ENCODE peak calls at places on chromosome 11, in four cellular contexts. R is fibroblast of lung, N is sigmoid colon, O is GM06990. D is an unnamed sample.
A peak's percentile ranks its signal among the peaks of the same experiment; 100 is the strongest.

GRCh38 chr11:123197711-123198110 is 2.7 kb upstream of the CLMP start:
- DNase-seq in O (no peak), R (peak; percentile 82), N (no peak), D (no peak)

GRCh38 chr11:19881185-19881584 is 168.5 kb downstream of the NAV2 start:
- DNase-seq in O (no peak), N (no peak), R (no peak), D (no peak)

GRCh38 chr11:35971841-35972422 is 28.1 kb downstream of the LDLRAD3 start:
- DNase-seq in N (no peak), O (no peak), R (no peak), D (no peak)

GRCh38 chr11:78818201-78818600 is 243.5 kb upstream of the NARS2 start:
- DNase-seq in N (no peak), O (no peak), R (no peak), D (no peak)

GRCh38 chr11:35947437-35947836 is 3.6 kb downstream of the LDLRAD3 start:
- DNase-seq in N (no peak), O (no peak), R (no peak), D (no peak)

GRCh38 chr11:32794439-32794838 is at the start of gene CCDC73:
- DNase-seq in N (no peak), O (no peak), R (no peak), D (no peak)

GRCh38 chr11:20327377-20327776 is 36.1 kb upstream of the HTATIP2 start:
- DNase-seq in O (no peak), N (no peak), R (no peak), D (no peak)

GRCh38 chr11:93476796-93477195 is 66.4 kb downstream of the SMCO4 start:
- DNase-seq in N (no peak), R (peak; percentile 39), O (no peak), D (no peak)

GRCh38 chr11:11334607-11335006 is 18.4 kb downstream of the CSNK2A3 start:
- DNase-seq in O (no peak), N (no peak), R (no peak), D (no peak)

GRCh38 chr11:132289590-132290256 is 919.3 kb downstream of the NTM start:
- DNase-seq in O (no peak), N (no peak), R (no peak), D (no peak)

GRCh38 chr11:12129227-12129626 is 18.8 kb downstream of the MICAL2 start:
- DNase-seq in O (no peak), N (no peak), R (no peak), D (no peak)

GRCh38 chr11:131615611-131616010 is 245.2 kb downstream of the NTM start:
- DNase-seq in N (no peak), R (no peak), O (no peak), D (no peak)

GRCh38 chr11:24855951-24856350 is 359.1 kb downstream of the LUZP2 start:
- DNase-seq in N (no peak), O (no peak), R (no peak), D (no peak)

GRCh38 chr11:62122076-62122475 is 1.7 kb upstream of the INCENP start:
- DNase-seq in R (no peak), O (no peak), N (no peak), D (no peak)

GRCh38 chr11:118009821-118010737 is 23.9 kb downstream of the IL10RA start:
- DNase-seq in N (no peak), O (no peak), R (no peak), D (no peak)

GRCh38 chr11:23711981-23712380 is 784.9 kb upstream of the LUZP2 start:
- DNase-seq in N (no peak), R (no peak), O (no peak), D (no peak)

GRCh38 chr11:72091292-72091691 is 10.6 kb downstream of the LRRC51 start:
- DNase-seq in O (peak; percentile 28), R (peak; percentile 73), N (peak; percentile 83), D (peak; percentile 73)

GRCh38 chr11:119092880-119093665 is 8.4 kb downstream of the HMBS start:
- DNase-seq in N (peak; percentile 59), O (no peak), R (peak; percentile 23), D (no peak)

GRCh38 chr11:32173435-32173834 is 82.6 kb downstream of the RCN1 start:
- DNase-seq in N (no peak), O (no peak), R (peak; percentile 76), D (peak; percentile 52)

GRCh38 chr11:15692739-15693138 is 578.0 kb downstream of the INSC start:
- DNase-seq in R (no peak), O (peak; percentile 3), N (no peak), D (peak; percentile 11)

GRCh38 chr11:9094420-9094819 is 3.0 kb upstream of the SCUBE2 start:
- DNase-seq in R (no peak), N (no peak), O (no peak), D (no peak)

GRCh38 chr11:9092085-9092484 is 686 bp upstream of the SCUBE2 start:
- DNase-seq in R (no peak), N (no peak), O (no peak), D (no peak)

GRCh38 chr11:9096427-9096826 is 5.0 kb upstream of the SCUBE2 start:
- DNase-seq in R (no peak), N (no peak), O (no peak), D (no peak)

GRCh38 chr11:9092846-9093778 is 1.7 kb upstream of the SCUBE2 start:
- DNase-seq in N (no peak), O (no peak), R (peak; percentile 5), D (peak; percentile 34)

GRCh38 chr11:9095421-9095820 is 4.0 kb upstream of the SCUBE2 start:
- DNase-seq in O (no peak), R (no peak), N (no peak), D (no peak)
- TF ChIP-seq CTCF in O (peak; percentile 47), R (peak; percentile 10), N (no peak), D (peak; percentile 58)

DNA sequence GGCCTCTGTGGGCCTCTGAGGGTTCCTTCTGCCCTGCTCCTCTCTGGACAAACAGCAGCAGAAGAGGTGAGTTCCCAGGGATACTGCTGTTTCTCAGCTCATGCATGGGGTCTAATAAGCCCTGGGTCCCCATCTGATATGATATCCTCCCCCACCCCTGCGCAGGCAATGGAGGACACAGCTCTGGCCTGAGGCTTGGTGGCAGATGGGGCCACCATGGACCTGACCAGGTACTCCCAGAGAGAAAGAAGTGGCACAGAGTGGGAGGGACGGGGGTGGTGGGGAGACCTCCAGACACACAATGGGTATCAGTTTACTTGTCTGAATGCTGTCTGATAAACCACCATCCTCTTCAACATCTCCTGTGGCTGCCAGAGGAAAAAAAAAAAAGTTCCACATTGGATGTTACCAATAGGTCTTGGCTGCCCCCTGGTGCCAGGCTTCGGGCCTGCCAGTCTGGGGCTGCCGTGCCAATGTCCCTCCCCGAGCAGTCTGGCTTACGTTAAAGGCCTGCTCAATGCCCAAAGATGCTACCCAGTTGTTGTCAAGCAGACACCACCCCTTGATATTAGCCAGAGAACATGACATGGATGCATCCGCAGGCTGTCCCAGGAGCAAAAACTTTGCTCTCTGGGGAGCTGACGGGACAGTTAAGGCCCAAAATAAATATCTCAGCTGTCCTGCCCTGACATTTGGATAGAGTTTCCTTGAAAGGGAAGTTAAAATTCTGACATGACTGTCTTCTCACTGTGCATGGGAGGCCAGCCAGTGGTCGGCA is 27.9 kb upstream of the ABCC8 start:
- DNase-seq in O (peak; percentile 59), N (peak; percentile 91), R (peak; percentile 59), D (peak; percentile 81)
- TF ChIP-seq CTCF in O (peak; percentile 87), N (peak; percentile 87), R (peak; percentile 84), D (peak; percentile 82)

DNA sequence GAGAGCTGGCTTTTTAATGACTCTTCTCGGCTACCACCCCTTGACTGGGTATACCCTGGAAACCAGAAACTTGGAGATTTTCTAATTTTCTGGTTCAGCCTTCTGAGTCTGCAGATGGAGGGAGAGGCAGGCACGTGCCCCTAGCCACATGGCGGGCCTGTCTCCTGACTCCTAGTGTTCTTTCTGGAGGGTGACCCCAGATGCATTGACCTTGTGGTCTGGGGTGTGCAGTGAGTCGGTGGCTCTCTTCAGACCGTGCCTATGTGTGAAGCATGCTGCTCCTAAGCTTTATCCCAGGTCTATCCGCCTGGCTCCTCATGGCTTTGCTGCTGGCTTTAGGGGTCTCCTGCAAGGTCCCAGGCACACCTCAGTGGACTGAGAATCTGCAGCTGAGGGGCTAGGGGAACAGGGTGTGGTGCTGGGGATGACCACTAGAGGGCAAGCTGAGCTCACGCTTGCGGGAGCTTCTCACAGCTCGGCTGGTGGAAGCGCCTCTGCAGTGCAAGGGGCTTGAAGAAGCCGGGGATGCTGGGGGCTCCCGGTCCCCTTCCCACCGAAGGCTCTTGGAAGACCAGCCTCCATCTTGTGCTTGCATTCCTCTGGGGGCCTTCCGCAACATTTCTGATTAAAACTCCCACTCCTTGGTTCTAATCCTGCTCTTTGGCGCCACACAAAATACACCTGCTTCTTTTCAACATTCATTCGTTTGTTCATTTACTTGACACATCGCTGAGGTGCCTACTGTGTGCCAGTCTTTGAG is 51.8 kb downstream of the OTOG start:
- DNase-seq in N (peak; percentile 73), O (peak; percentile 32), R (peak; percentile 60), D (peak; percentile 79)
- TF ChIP-seq CTCF in N (peak; percentile 88), O (peak; percentile 99), R (peak; percentile 93), D (peak; percentile 99)

DNA sequence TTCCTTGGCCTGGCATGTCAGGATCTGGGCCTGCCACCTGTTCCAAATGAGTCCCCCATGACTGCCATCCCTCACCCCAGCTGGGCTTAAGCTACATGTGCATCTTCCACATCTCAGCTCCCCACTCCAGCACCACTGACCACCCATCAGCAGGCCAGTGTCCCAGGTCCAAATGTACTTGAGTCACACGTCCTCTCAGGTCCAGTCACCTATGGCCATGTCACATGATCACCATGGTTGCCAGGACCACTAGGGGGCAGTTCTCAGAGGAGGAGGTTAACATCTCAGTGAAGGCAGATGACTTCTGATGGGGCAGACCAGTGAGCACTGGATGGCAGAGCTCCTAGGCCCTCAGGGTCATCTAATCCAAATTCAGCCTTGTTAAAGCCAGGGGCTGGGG is 41.9 kb upstream of the WNT11 start:
- DNase-seq in O (no peak), N (no peak), R (no peak), D (peak; percentile 43)
- TF ChIP-seq CTCF in O (peak; percentile 45), N (no peak), R (no peak), D (peak; percentile 46)

DNA sequence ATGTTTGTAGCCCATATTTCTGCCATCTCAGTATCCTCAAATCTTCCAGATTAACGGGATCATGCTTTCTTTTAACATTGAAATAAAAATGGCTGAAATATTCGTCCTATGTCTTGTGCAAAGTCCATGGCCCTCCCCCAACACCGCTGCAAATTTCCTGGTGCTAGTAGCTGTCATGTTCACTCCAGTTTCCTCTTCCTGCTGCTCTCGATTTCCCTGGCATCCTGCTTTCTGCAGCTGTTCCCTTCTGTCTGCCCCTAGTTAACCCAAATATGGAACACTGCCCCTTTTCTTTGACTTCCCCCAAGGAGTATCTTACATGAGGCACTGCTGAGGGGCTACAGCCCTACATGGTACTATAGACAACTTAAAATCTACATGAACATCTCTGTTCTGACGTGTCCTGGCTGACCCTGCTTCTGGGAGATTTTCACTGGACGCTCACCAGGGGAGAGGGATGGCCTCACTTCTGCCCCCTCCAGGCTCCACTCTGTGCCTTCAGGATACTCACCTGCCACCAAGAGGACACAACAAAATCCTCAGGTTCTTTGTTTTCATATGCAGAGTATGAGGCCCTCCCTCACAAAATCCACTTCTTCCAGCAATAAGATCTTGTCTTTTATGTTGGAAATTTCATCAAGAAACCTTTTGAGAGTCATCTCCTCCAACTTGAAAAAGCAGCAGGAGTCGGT is 29.4 kb upstream of the SCUBE2 start:
- DNase-seq in R (no peak), O (no peak), N (no peak), D (no peak)
- TF ChIP-seq CTCF in R (peak; percentile 4), O (peak; percentile 37), N (no peak), D (peak; percentile 27)

GRCh38 chr11:2870460-2870859 is 15.1 kb downstream of the CDKN1C start:
- DNase-seq in O (no peak), N (no peak), R (no peak), D (no peak)
- TF ChIP-seq CTCF in O (no peak), N (no peak), R (no peak), D (no peak)

D was measured in GM13977.